ENCODE peak calls at places on chromosomes 7 and 10, in ten cellular contexts. H is OCI-LY7, J is PC-9, O is hepatocyte, P is PC-3, V is osteoblast, N is A549, G is HepG2, E is DND-41, I is fibroblast of lung. S is an unnamed sample.

GRCh38 chr7:117273325-117274292 is 49.2 kb downstream of the WNT2 start:
- DNase-seq in E (no peak), H (no peak), V (no peak), O (no peak), I (no peak), N (no peak), P (no peak), G (no peak), J (no peak), S (no peak)

GRCh38 chr10:94677691-94678090 is 5.8 kb upstream of the CYP2C18 start:
- DNase-seq in E (no peak), J (no peak), G (peak; percentile 53), I (no peak), V (no peak), P (peak; percentile 4), N (peak; percentile 25), O (peak; percentile 58), H (peak; percentile 1), S (no peak)

GRCh38 chr10:84267503-84268126 is 22.8 kb downstream of the RGR start:
- DNase-seq in N (peak; percentile 26), J (peak; percentile 19), G (peak; percentile 13), H (peak; percentile 46), P (peak; percentile 59), V (no peak), O (peak; percentile 58), E (peak; percentile 64), I (peak; percentile 51), S (peak; percentile 67)

GRCh38 chr7:46972205-46972604 is 609.7 kb downstream of the TNS3 start:
- DNase-seq in P (peak; percentile 80), N (no peak), V (no peak), I (peak; percentile 72), J (peak; percentile 24), E (no peak), O (no peak), G (no peak), H (no peak), S (no peak)

GRCh38 chr7:36048902-36049240 is 104.2 kb upstream of the EEPD1 start:
- DNase-seq in O (no peak), G (no peak), I (no peak), P (peak; percentile 24), E (no peak), N (no peak), V (no peak), H (no peak), J (no peak), S (no peak)

GRCh38 chr7:69422473-69423102 is 175.7 kb upstream of the AUTS2 start:
- DNase-seq in J (no peak), I (no peak), V (no peak), G (no peak), P (no peak), E (no peak), H (no peak), N (no peak), O (no peak), S (no peak)

GRCh38 chr7:118148930-118149329 is 35.0 kb upstream of the LSM8 start:
- DNase-seq in P (peak; percentile 1), G (no peak), I (peak; percentile 2), V (no peak), J (no peak), O (no peak), H (no peak), N (no peak), E (no peak), S (no peak)

GRCh38 chr10:27783660-27784059 is 38.0 kb upstream of the MKX start:
- DNase-seq in G (peak; percentile 23), E (peak; percentile 10), P (peak; percentile 78), N (peak; percentile 3), H (peak; percentile 31), I (peak; percentile 59), O (peak; percentile 36), J (no peak), V (peak; percentile 30), S (peak; percentile 80)

GRCh38 chr7:29331163-29331562 is 136.6 kb downstream of the CHN2 start:
- DNase-seq in N (no peak), H (no peak), G (no peak), V (no peak), O (no peak), J (no peak), I (no peak), P (no peak), E (no peak), S (no peak)

GRCh38 chr10:115606081-115606480 is 512.9 kb downstream of the ATRNL1 start:
- DNase-seq in J (no peak), V (no peak), N (no peak), P (no peak), H (no peak), I (peak; percentile 32), G (no peak), O (no peak), E (no peak), S (no peak)

GRCh38 chr10:129418826-129419225 is 48.2 kb upstream of the MGMT start:
- DNase-seq in J (no peak), V (no peak), E (no peak), H (no peak), I (no peak), O (no peak), G (no peak), N (no peak), P (no peak), S (no peak)

GRCh38 chr10:63549810-63550209 is 28.6 kb downstream of the REEP3 start:
- DNase-seq in J (no peak), H (no peak), G (no peak), V (no peak), O (no peak), N (no peak), P (no peak), I (no peak), E (no peak), S (no peak)

GRCh38 chr10:44399478-44400451 is 14.9 kb upstream of the CXCL12 start:
- DNase-seq in E (no peak), G (no peak), I (no peak), N (no peak), P (no peak), O (no peak), H (no peak), J (no peak), V (peak; percentile 70), S (peak; percentile 33)
- H3K4me1 ChIP-seq in E (no peaks in the 10 kb centered on the region), G (no peaks in the 10 kb centered on the region), I (no peaks in the 10 kb centered on the region), N (no peaks in the 10 kb centered on the region), P (no peaks in the 10 kb centered on the region), O (peaks cover 9% of the 10 kb centered on the region), H (no peaks in the 10 kb centered on the region), J (no peaks in the 10 kb centered on the region), V (no peaks in the 10 kb centered on the region), S (no peaks in the 10 kb centered on the region)

DNA sequence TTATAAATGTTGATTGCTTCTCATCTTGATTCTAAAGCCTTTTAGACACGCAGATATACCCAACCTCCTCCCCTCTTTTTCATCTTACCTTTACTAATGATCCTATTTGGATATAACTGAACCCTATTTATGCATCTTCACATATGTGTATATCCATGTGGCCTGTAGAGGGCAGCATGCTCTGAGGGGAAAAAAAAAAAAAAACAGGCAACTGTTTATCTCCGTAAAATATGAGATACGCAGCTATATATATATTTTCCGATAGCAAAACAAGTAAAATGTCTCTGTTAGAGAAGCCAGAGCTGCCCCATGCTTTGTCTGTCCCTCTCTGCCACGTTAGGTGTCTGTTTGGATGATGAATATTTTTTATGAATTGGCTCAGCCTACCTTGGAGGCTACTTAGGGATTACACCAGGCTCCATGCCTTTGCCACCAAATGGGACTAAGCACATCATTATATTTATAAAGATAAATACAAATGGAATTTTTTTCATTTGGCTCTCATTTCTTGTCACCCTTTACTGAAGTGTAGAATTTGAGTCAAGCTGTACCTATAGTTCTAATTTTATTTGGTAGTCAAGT is 174.8 kb upstream of the FZD1 start:
- DNase-seq in I (peak; percentile 70), P (peak; percentile 40), N (peak; percentile 17), H (peak; percentile 45), J (peak; percentile 19), E (no peak), V (no peak), O (peak; percentile 47), G (peak; percentile 16), S (peak; percentile 84)
- H3K4me2 ChIP-seq in I (no peak overlapping the region), P (peak overlapping the region; percentile 75), N (peak overlapping the region; percentile 65), H (peak overlapping the region; percentile 31), J (peak overlapping the region; percentile 45), E (no peak overlapping the region), V (peak overlapping the region; percentile 87), O (peak overlapping the region; percentile 59), G (peak overlapping the region; percentile 29), S (peak overlapping the region; percentile 52)

DNA sequence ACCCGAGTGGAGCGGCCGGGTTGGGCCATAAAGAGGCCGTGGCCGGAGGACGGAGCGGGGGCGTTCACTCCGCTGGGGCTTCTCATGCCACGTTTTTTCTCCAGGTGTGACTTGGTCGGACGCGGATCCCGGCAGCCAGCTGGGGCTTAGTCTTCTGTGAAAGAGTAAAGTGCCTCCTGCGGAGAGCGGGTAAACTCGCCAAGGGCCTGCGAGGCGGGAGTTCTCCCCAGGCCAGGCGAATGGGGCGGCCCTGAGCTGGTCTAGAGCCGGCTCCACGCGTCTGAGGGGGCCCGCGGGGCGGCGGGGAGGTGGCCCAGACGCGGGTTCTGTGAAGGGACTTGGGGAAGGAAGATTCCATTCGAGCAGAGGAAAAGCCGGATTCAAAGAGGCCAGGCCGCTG is 86.3 kb upstream of the VIPR2 start:
- DNase-seq in N (no peak), O (no peak), V (no peak), H (no peak), P (no peak), E (no peak), G (no peak), J (no peak), I (no peak), S (no peak)
- H3K9me3 ChIP-seq in N (no peaks in the 10 kb centered on the region), O (no peaks in the 10 kb centered on the region), V (peaks cover 2% of the 10 kb centered on the region), H (no peaks in the 10 kb centered on the region), P (no peaks in the 10 kb centered on the region), E (no peaks in the 10 kb centered on the region), G (no peaks in the 10 kb centered on the region), J (no peaks in the 10 kb centered on the region), I (no peaks in the 10 kb centered on the region), S (no peaks in the 10 kb centered on the region)

GRCh38 chr10:62238880-62239279 is 29.8 kb downstream of the RTKN2 start:
- DNase-seq in G (no peak), P (no peak), H (no peak), J (no peak), V (no peak), I (no peak), N (no peak), O (no peak), E (no peak), S (no peak)
- H3K4me1 ChIP-seq in G (peaks cover 8% of the 10 kb centered on the region), P (peaks cover 52% of the 10 kb centered on the region), H (peaks cover 9% of the 10 kb centered on the region), J (peaks cover 19% of the 10 kb centered on the region), V (peaks cover 27% of the 10 kb centered on the region), I (peaks cover 9% of the 10 kb centered on the region), N (peaks cover 61% of the 10 kb centered on the region), O (peaks cover 10% of the 10 kb centered on the region), E (no peaks in the 10 kb centered on the region), S (peaks cover 9% of the 10 kb centered on the region)

GRCh38 chr7:106070201-106070551 is 41.9 kb downstream of the SYPL1 start:
- DNase-seq in V (no peak), G (no peak), P (peak; percentile 61), J (peak; percentile 79), N (no peak), H (no peak), E (no peak), I (no peak), O (no peak), S (peak; percentile 72)
- H3K4me2 ChIP-seq in V (no peak overlapping the region), G (no peak overlapping the region), P (no peak overlapping the region), J (no peak overlapping the region), N (no peak overlapping the region), H (peak overlapping the region; percentile 98), E (peak overlapping the region; percentile 72), I (no peak overlapping the region), O (no peak overlapping the region), S (peak overlapping the region; percentile 70)

GRCh38 chr7:55928006-55928767 is 23.5 kb upstream of the MRPS17 start:
- DNase-seq in G (no peak), N (no peak), V (no peak), I (no peak), P (no peak), J (no peak), E (no peak), H (peak; percentile 58), O (no peak), S (peak; percentile 73)

GRCh38 chr7:55931421-55932151 is 20.1 kb upstream of the MRPS17 start:
- DNase-seq in J (no peak), H (no peak), E (no peak), P (no peak), N (no peak), O (no peak), V (no peak), I (no peak), G (peak; percentile 18), S (no peak)
- H3K9me3 ChIP-seq in J (peaks cover 24% of the 10 kb centered on the region), H (no peaks in the 10 kb centered on the region), E (peaks cover 5% of the 10 kb centered on the region), P (peaks cover 4% of the 10 kb centered on the region), N (peaks cover 20% of the 10 kb centered on the region), O (peaks cover 3% of the 10 kb centered on the region), V (no peaks in the 10 kb centered on the region), I (no peaks in the 10 kb centered on the region), G (no peaks in the 10 kb centered on the region), S (peaks cover 4% of the 10 kb centered on the region)